ENCODE peak calls at places on chromosomes 11 and 22, in ten cellular contexts. One of them, this sample, is unnamed.

GRCh38 chr11:57977709-57978108 is 46.0 kb upstream of the OR9Q1 start:
- DNase-seq in SK-N-SH: no peak
- DNase-seq in endothelial cell of umbilical vein: no peak
- DNase-seq in IMR-90: no peak
- DNase-seq in psoas muscle: no peak
- DNase-seq in upper lobe of right lung: no peak
- DNase-seq in choroid plexus epithelial cell: no peak
- DNase-seq in ovary: no peak
- DNase-seq in cardiac muscle cell: peak
- DNase-seq in right atrium auricular region: no peak
- DNase-seq in this sample: no peak

GRCh38 chr22:50209893-50210292 is 9.1 kb downstream of the SELENOO start:
- DNase-seq in SK-N-SH: peak
- DNase-seq in endothelial cell of umbilical vein: peak
- DNase-seq in IMR-90: peak
- DNase-seq in psoas muscle: peak
- DNase-seq in upper lobe of right lung: peak
- DNase-seq in choroid plexus epithelial cell: peak
- DNase-seq in ovary: peak
- DNase-seq in cardiac muscle cell: peak
- DNase-seq in right atrium auricular region: no peak
- DNase-seq in this sample: peak

GRCh38 chr11:115623021-115623451 is 118.8 kb upstream of the CADM1 start:
- DNase-seq in SK-N-SH: no peak
- DNase-seq in endothelial cell of umbilical vein: no peak
- DNase-seq in IMR-90: peak
- DNase-seq in psoas muscle: peak
- DNase-seq in upper lobe of right lung: peak
- DNase-seq in choroid plexus epithelial cell: peak
- DNase-seq in ovary: peak
- DNase-seq in cardiac muscle cell: peak
- DNase-seq in right atrium auricular region: peak
- DNase-seq in this sample: peak

GRCh38 chr11:107713009-107713408 is 1.2 kb upstream of the SLN start:
- DNase-seq in SK-N-SH: no peak
- DNase-seq in endothelial cell of umbilical vein: no peak
- DNase-seq in IMR-90: no peak
- DNase-seq in psoas muscle: no peak
- DNase-seq in upper lobe of right lung: no peak
- DNase-seq in choroid plexus epithelial cell: no peak
- DNase-seq in ovary: no peak
- DNase-seq in cardiac muscle cell: no peak
- DNase-seq in right atrium auricular region: no peak
- DNase-seq in this sample: no peak

GRCh38 chr11:64619811-64620285 is 28.8 kb downstream of the SLC22A12 start:
- DNase-seq in SK-N-SH: peak
- DNase-seq in endothelial cell of umbilical vein: peak
- DNase-seq in IMR-90: peak
- DNase-seq in psoas muscle: no peak
- DNase-seq in upper lobe of right lung: no peak
- DNase-seq in choroid plexus epithelial cell: peak
- DNase-seq in ovary: peak
- DNase-seq in cardiac muscle cell: peak
- DNase-seq in right atrium auricular region: no peak
- DNase-seq in this sample: peak

GRCh38 chr11:124760205-124760652 is 1.9 kb downstream of the ESAM start:
- DNase-seq in SK-N-SH: peak
- DNase-seq in endothelial cell of umbilical vein: peak
- DNase-seq in IMR-90: no peak
- DNase-seq in psoas muscle: peak
- DNase-seq in upper lobe of right lung: peak
- DNase-seq in choroid plexus epithelial cell: no peak
- DNase-seq in ovary: no peak
- DNase-seq in cardiac muscle cell: peak
- DNase-seq in right atrium auricular region: no peak
- DNase-seq in this sample: no peak

GRCh38 chr11:59669611-59670009 is 773 bp upstream of the PATL1 start:
- DNase-seq in SK-N-SH: no peak
- DNase-seq in endothelial cell of umbilical vein: no peak
- DNase-seq in IMR-90: peak
- DNase-seq in psoas muscle: no peak
- DNase-seq in upper lobe of right lung: no peak
- DNase-seq in choroid plexus epithelial cell: peak
- DNase-seq in ovary: peak
- DNase-seq in cardiac muscle cell: no peak
- DNase-seq in right atrium auricular region: no peak
- DNase-seq in this sample: peak

GRCh38 chr11:122104381-122104780 is 11.6 kb downstream of the BLID start:
- DNase-seq in SK-N-SH: no peak
- DNase-seq in endothelial cell of umbilical vein: no peak
- DNase-seq in IMR-90: no peak
- DNase-seq in psoas muscle: no peak
- DNase-seq in upper lobe of right lung: no peak
- DNase-seq in choroid plexus epithelial cell: no peak
- DNase-seq in ovary: no peak
- DNase-seq in cardiac muscle cell: no peak
- DNase-seq in right atrium auricular region: no peak
- DNase-seq in this sample: no peak

GRCh38 chr11:61007971-61008896 is 36.8 kb downstream of the CD6 start:
- DNase-seq in SK-N-SH: peak
- DNase-seq in endothelial cell of umbilical vein: no peak
- DNase-seq in IMR-90: no peak
- DNase-seq in psoas muscle: no peak
- DNase-seq in upper lobe of right lung: no peak
- DNase-seq in choroid plexus epithelial cell: no peak
- DNase-seq in ovary: no peak
- DNase-seq in cardiac muscle cell: peak
- DNase-seq in right atrium auricular region: no peak
- DNase-seq in this sample: no peak
- TF ChIP-seq CTCF in SK-N-SH: no peak
- TF ChIP-seq CTCF in endothelial cell of umbilical vein: peak
- TF ChIP-seq CTCF in IMR-90: no peak
- TF ChIP-seq CTCF in psoas muscle: no peak
- TF ChIP-seq CTCF in upper lobe of right lung: no peak
- TF ChIP-seq CTCF in choroid plexus epithelial cell: no peak
- TF ChIP-seq CTCF in ovary: no peak
- TF ChIP-seq CTCF in cardiac muscle cell: no peak
- TF ChIP-seq CTCF in right atrium auricular region: no peak
- TF ChIP-seq CTCF in this sample: no peak

DNA sequence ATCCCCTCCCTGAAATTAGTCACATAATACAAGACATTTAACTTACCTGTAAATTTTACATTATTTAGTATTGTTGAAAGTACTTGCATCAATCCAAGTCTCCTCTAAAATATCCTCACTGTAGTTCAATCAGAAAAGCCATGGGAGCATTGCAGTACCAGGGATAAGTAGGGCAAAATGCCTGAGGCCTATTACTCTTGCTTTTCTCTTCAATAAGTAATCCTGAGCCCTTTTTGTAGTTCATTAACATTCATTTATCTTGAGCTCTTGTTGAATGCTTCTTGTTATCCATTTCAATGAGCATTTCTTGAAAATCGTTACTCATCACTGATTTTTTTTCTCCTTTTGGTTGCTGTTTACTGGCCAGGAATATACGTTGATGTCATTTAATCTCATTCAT is 414.7 kb downstream of the LRRC4C start:
- DNase-seq in SK-N-SH: no peak
- DNase-seq in endothelial cell of umbilical vein: no peak
- DNase-seq in IMR-90: no peak
- DNase-seq in psoas muscle: no peak
- DNase-seq in upper lobe of right lung: no peak
- DNase-seq in choroid plexus epithelial cell: no peak
- DNase-seq in ovary: no peak
- DNase-seq in cardiac muscle cell: no peak
- DNase-seq in right atrium auricular region: no peak
- DNase-seq in this sample: no peak
- H3K4me3 ChIP-seq in SK-N-SH: no peak
- H3K4me3 ChIP-seq in endothelial cell of umbilical vein: no peak
- H3K4me3 ChIP-seq in IMR-90: no peak
- H3K4me3 ChIP-seq in psoas muscle: no peak
- H3K4me3 ChIP-seq in upper lobe of right lung: no peak
- H3K4me3 ChIP-seq in choroid plexus epithelial cell: no peak
- H3K4me3 ChIP-seq in ovary: no peak
- H3K4me3 ChIP-seq in cardiac muscle cell: no peak
- H3K4me3 ChIP-seq in right atrium auricular region: no peak
- H3K4me3 ChIP-seq in this sample: no peak

DNA sequence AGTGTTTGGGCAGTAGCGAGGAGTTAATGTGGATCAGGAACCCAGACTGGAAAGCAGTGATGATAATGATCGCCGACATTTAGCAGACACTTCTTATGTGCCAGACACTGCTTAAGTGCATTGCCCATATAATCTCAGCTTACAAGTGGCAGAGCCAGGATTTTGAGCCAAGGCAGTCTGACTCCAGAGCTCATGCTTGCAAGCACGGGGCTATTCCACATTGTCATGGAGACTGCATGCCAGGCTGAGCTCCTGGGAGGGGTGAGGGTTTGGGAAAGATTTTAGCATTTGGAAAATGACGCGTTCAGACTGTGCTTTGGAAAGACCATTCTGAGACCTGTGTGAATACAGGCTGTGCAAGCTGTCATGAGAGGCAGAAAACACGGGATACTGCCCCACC is 302.7 kb downstream of the DDX10 start:
- DNase-seq in SK-N-SH: peak
- DNase-seq in endothelial cell of umbilical vein: no peak
- DNase-seq in IMR-90: no peak
- DNase-seq in psoas muscle: no peak
- DNase-seq in upper lobe of right lung: no peak
- DNase-seq in choroid plexus epithelial cell: no peak
- DNase-seq in ovary: no peak
- DNase-seq in cardiac muscle cell: peak
- DNase-seq in right atrium auricular region: no peak
- DNase-seq in this sample: no peak
- TF ChIP-seq CTCF in SK-N-SH: no peak
- TF ChIP-seq CTCF in endothelial cell of umbilical vein: no peak
- TF ChIP-seq CTCF in IMR-90: no peak
- TF ChIP-seq CTCF in psoas muscle: no peak
- TF ChIP-seq CTCF in upper lobe of right lung: no peak
- TF ChIP-seq CTCF in choroid plexus epithelial cell: no peak
- TF ChIP-seq CTCF in ovary: no peak
- TF ChIP-seq CTCF in cardiac muscle cell: no peak
- TF ChIP-seq CTCF in right atrium auricular region: no peak
- TF ChIP-seq CTCF in this sample: no peak

GRCh38 chr11:118673361-118674093 is 5.9 kb downstream of the TREH start:
- DNase-seq in SK-N-SH: no peak
- DNase-seq in endothelial cell of umbilical vein: no peak
- DNase-seq in IMR-90: no peak
- DNase-seq in psoas muscle: no peak
- DNase-seq in upper lobe of right lung: peak
- DNase-seq in choroid plexus epithelial cell: no peak
- DNase-seq in ovary: no peak
- DNase-seq in cardiac muscle cell: no peak
- DNase-seq in right atrium auricular region: no peak
- DNase-seq in this sample: no peak
- H3K4me3 ChIP-seq in SK-N-SH: no peak
- H3K4me3 ChIP-seq in endothelial cell of umbilical vein: no peak
- H3K4me3 ChIP-seq in IMR-90: no peak
- H3K4me3 ChIP-seq in psoas muscle: no peak
- H3K4me3 ChIP-seq in upper lobe of right lung: no peak
- H3K4me3 ChIP-seq in choroid plexus epithelial cell: no peak
- H3K4me3 ChIP-seq in ovary: no peak
- H3K4me3 ChIP-seq in cardiac muscle cell: no peak
- H3K4me3 ChIP-seq in right atrium auricular region: no peak
- H3K4me3 ChIP-seq in this sample: no peak

This sample was measured in fibroblast of mammary gland.